ENCODE peak calls at places on chromosomes 1 and 21, in ten cellular contexts. One of them, this sample, is unnamed.

GRCh38 chr1:19342077-19342775 is 30.1 kb downstream of the SLC66A1 start:
- DNase-seq in Peyer's patch: no peak
- DNase-seq in colonic mucosa: no peak
- DNase-seq in testis: peak
- DNase-seq in caudate nucleus: no peak
- DNase-seq in foreskin keratinocyte: no peak
- DNase-seq in CD8-positive, alpha-beta T cell: no peak
- DNase-seq in esophagus squamous epithelium: no peak
- DNase-seq in H1: no peak
- DNase-seq in pancreas: no peak
- DNase-seq in this sample: no peak

GRCh38 chr1:226422478-226422877 is 14.6 kb upstream of the PARP1 start:
- DNase-seq in pancreas: no peak
- DNase-seq in colonic mucosa: no peak
- DNase-seq in caudate nucleus: no peak
- DNase-seq in CD8-positive, alpha-beta T cell: no peak
- DNase-seq in H1: no peak
- DNase-seq in esophagus squamous epithelium: no peak
- DNase-seq in foreskin keratinocyte: no peak
- DNase-seq in Peyer's patch: no peak
- DNase-seq in testis: no peak
- DNase-seq in this sample: no peak

GRCh38 chr1:64522740-64523139 is 52.8 kb downstream of the CACHD1 start:
- DNase-seq in colonic mucosa: no peak
- DNase-seq in caudate nucleus: no peak
- DNase-seq in testis: no peak
- DNase-seq in foreskin keratinocyte: no peak
- DNase-seq in pancreas: no peak
- DNase-seq in CD8-positive, alpha-beta T cell: no peak
- DNase-seq in H1: no peak
- DNase-seq in Peyer's patch: no peak
- DNase-seq in esophagus squamous epithelium: no peak
- DNase-seq in this sample: no peak

GRCh38 chr1:9436258-9436657 is 103.0 kb upstream of the SLC25A33 start:
- DNase-seq in esophagus squamous epithelium: no peak
- DNase-seq in pancreas: no peak
- DNase-seq in CD8-positive, alpha-beta T cell: no peak
- DNase-seq in testis: no peak
- DNase-seq in H1: no peak
- DNase-seq in colonic mucosa: no peak
- DNase-seq in caudate nucleus: no peak
- DNase-seq in Peyer's patch: no peak
- DNase-seq in foreskin keratinocyte: no peak
- DNase-seq in this sample: no peak

GRCh38 chr1:225699336-225699735 is 46.4 kb upstream of the ENAH start:
- DNase-seq in Peyer's patch: no peak
- DNase-seq in H1: no peak
- DNase-seq in foreskin keratinocyte: no peak
- DNase-seq in caudate nucleus: no peak
- DNase-seq in esophagus squamous epithelium: no peak
- DNase-seq in colonic mucosa: no peak
- DNase-seq in pancreas: no peak
- DNase-seq in CD8-positive, alpha-beta T cell: no peak
- DNase-seq in testis: no peak
- DNase-seq in this sample: no peak

GRCh38 chr1:205918955-205919746 is 24.1 kb downstream of the SLC26A9 start:
- DNase-seq in esophagus squamous epithelium: no peak
- DNase-seq in CD8-positive, alpha-beta T cell: peak
- DNase-seq in pancreas: peak
- DNase-seq in Peyer's patch: peak
- DNase-seq in caudate nucleus: peak
- DNase-seq in H1: peak
- DNase-seq in testis: peak
- DNase-seq in foreskin keratinocyte: no peak
- DNase-seq in colonic mucosa: peak
- DNase-seq in this sample: peak

GRCh38 chr1:104765115-104765514 is 1015.4 kb downstream of the AMY1C start:
- DNase-seq in caudate nucleus: no peak
- DNase-seq in Peyer's patch: no peak
- DNase-seq in testis: no peak
- DNase-seq in CD8-positive, alpha-beta T cell: no peak
- DNase-seq in esophagus squamous epithelium: no peak
- DNase-seq in pancreas: no peak
- DNase-seq in H1: no peak
- DNase-seq in colonic mucosa: no peak
- DNase-seq in foreskin keratinocyte: peak
- DNase-seq in this sample: peak

GRCh38 chr1:88731475-88731874 is 47.4 kb downstream of the PKN2 start:
- DNase-seq in Peyer's patch: no peak
- DNase-seq in foreskin keratinocyte: peak
- DNase-seq in CD8-positive, alpha-beta T cell: no peak
- DNase-seq in pancreas: no peak
- DNase-seq in H1: no peak
- DNase-seq in testis: peak
- DNase-seq in colonic mucosa: peak
- DNase-seq in caudate nucleus: no peak
- DNase-seq in esophagus squamous epithelium: no peak
- DNase-seq in this sample: no peak

GRCh38 chr1:165456114-165456513 is 11.2 kb upstream of the RXRG start:
- DNase-seq in foreskin keratinocyte: peak
- DNase-seq in testis: no peak
- DNase-seq in pancreas: no peak
- DNase-seq in colonic mucosa: no peak
- DNase-seq in esophagus squamous epithelium: no peak
- DNase-seq in H1: no peak
- DNase-seq in CD8-positive, alpha-beta T cell: no peak
- DNase-seq in caudate nucleus: no peak
- DNase-seq in Peyer's patch: no peak
- DNase-seq in this sample: peak

GRCh38 chr1:45007311-45007710 is 3.8 kb downstream of the HECTD3 start:
- DNase-seq in CD8-positive, alpha-beta T cell: no peak
- DNase-seq in caudate nucleus: no peak
- DNase-seq in foreskin keratinocyte: no peak
- DNase-seq in testis: no peak
- DNase-seq in pancreas: no peak
- DNase-seq in H1: no peak
- DNase-seq in colonic mucosa: no peak
- DNase-seq in esophagus squamous epithelium: no peak
- DNase-seq in Peyer's patch: no peak
- DNase-seq in this sample: no peak

GRCh38 chr21:45126983-45127382 is 52.6 kb downstream of the ADARB1 start:
- DNase-seq in pancreas: no peak
- DNase-seq in foreskin keratinocyte: no peak
- DNase-seq in Peyer's patch: no peak
- DNase-seq in caudate nucleus: no peak
- DNase-seq in CD8-positive, alpha-beta T cell: no peak
- DNase-seq in H1: no peak
- DNase-seq in testis: no peak
- DNase-seq in colonic mucosa: no peak
- DNase-seq in esophagus squamous epithelium: no peak
- DNase-seq in this sample: no peak
- H3K27ac ChIP-seq in pancreas: no peak
- H3K27ac ChIP-seq in foreskin keratinocyte: no peak
- H3K27ac ChIP-seq in Peyer's patch: no peak
- H3K27ac ChIP-seq in caudate nucleus: no peak
- H3K27ac ChIP-seq in CD8-positive, alpha-beta T cell: no peak
- H3K27ac ChIP-seq in H1: no peak
- H3K27ac ChIP-seq in testis: no peak
- H3K27ac ChIP-seq in colonic mucosa: no peak
- H3K27ac ChIP-seq in esophagus squamous epithelium: no peak
- H3K27ac ChIP-seq in this sample: no peak

GRCh38 chr21:26964379-26964778 is 2.5 kb downstream of the ADAMTS5 start:
- DNase-seq in CD8-positive, alpha-beta T cell: no peak
- DNase-seq in testis: peak
- DNase-seq in colonic mucosa: peak
- DNase-seq in pancreas: peak
- DNase-seq in Peyer's patch: peak
- DNase-seq in caudate nucleus: no peak
- DNase-seq in foreskin keratinocyte: no peak
- DNase-seq in esophagus squamous epithelium: no peak
- DNase-seq in H1: no peak
- DNase-seq in this sample: no peak

GRCh38 chr21:26966978-26967913 is at the start of gene ADAMTS5:
- DNase-seq in colonic mucosa: peak
- DNase-seq in Peyer's patch: peak
- DNase-seq in H1: peak
- DNase-seq in esophagus squamous epithelium: no peak
- DNase-seq in pancreas: peak
- DNase-seq in caudate nucleus: peak
- DNase-seq in testis: peak
- DNase-seq in foreskin keratinocyte: peak
- DNase-seq in CD8-positive, alpha-beta T cell: no peak
- DNase-seq in this sample: no peak

GRCh38 chr21:26965091-26965566 is 1.8 kb downstream of the ADAMTS5 start:
- DNase-seq in foreskin keratinocyte: no peak
- DNase-seq in testis: no peak
- DNase-seq in colonic mucosa: no peak
- DNase-seq in caudate nucleus: no peak
- DNase-seq in CD8-positive, alpha-beta T cell: no peak
- DNase-seq in esophagus squamous epithelium: no peak
- DNase-seq in H1: no peak
- DNase-seq in pancreas: peak
- DNase-seq in Peyer's patch: no peak
- DNase-seq in this sample: no peak

GRCh38 chr21:26965567-26966359 is 1.1 kb downstream of the ADAMTS5 start:
- DNase-seq in testis: peak
- DNase-seq in foreskin keratinocyte: no peak
- DNase-seq in H1: peak
- DNase-seq in colonic mucosa: peak
- DNase-seq in CD8-positive, alpha-beta T cell: no peak
- DNase-seq in caudate nucleus: no peak
- DNase-seq in Peyer's patch: peak
- DNase-seq in esophagus squamous epithelium: no peak
- DNase-seq in pancreas: peak
- DNase-seq in this sample: no peak

GRCh38 chr21:26966360-26966977 is 419 bp downstream of the ADAMTS5 start:
- DNase-seq in colonic mucosa: no peak
- DNase-seq in CD8-positive, alpha-beta T cell: no peak
- DNase-seq in caudate nucleus: no peak
- DNase-seq in esophagus squamous epithelium: no peak
- DNase-seq in foreskin keratinocyte: no peak
- DNase-seq in testis: peak
- DNase-seq in Peyer's patch: no peak
- DNase-seq in H1: peak
- DNase-seq in pancreas: no peak
- DNase-seq in this sample: no peak
- H3K27ac ChIP-seq in colonic mucosa: peak
- H3K27ac ChIP-seq in CD8-positive, alpha-beta T cell: no peak
- H3K27ac ChIP-seq in caudate nucleus: no peak
- H3K27ac ChIP-seq in esophagus squamous epithelium: peak
- H3K27ac ChIP-seq in foreskin keratinocyte: no peak
- H3K27ac ChIP-seq in testis: peak
- H3K27ac ChIP-seq in Peyer's patch: peak
- H3K27ac ChIP-seq in H1: no peak
- H3K27ac ChIP-seq in pancreas: no peak
- H3K27ac ChIP-seq in this sample: no peak

GRCh38 chr1:61132176-61133047 is 50.1 kb downstream of the NFIA start:
- DNase-seq in caudate nucleus: no peak
- DNase-seq in pancreas: no peak
- DNase-seq in H1: no peak
- DNase-seq in colonic mucosa: no peak
- DNase-seq in esophagus squamous epithelium: no peak
- DNase-seq in testis: no peak
- DNase-seq in Peyer's patch: no peak
- DNase-seq in CD8-positive, alpha-beta T cell: no peak
- DNase-seq in foreskin keratinocyte: no peak
- DNase-seq in this sample: no peak
- H3K27ac ChIP-seq in caudate nucleus: peak
- H3K27ac ChIP-seq in pancreas: peak
- H3K27ac ChIP-seq in H1: no peak
- H3K27ac ChIP-seq in colonic mucosa: peak
- H3K27ac ChIP-seq in esophagus squamous epithelium: peak
- H3K27ac ChIP-seq in testis: peak
- H3K27ac ChIP-seq in Peyer's patch: peak
- H3K27ac ChIP-seq in CD8-positive, alpha-beta T cell: no peak
- H3K27ac ChIP-seq in foreskin keratinocyte: no peak
- H3K27ac ChIP-seq in this sample: peak

DNA sequence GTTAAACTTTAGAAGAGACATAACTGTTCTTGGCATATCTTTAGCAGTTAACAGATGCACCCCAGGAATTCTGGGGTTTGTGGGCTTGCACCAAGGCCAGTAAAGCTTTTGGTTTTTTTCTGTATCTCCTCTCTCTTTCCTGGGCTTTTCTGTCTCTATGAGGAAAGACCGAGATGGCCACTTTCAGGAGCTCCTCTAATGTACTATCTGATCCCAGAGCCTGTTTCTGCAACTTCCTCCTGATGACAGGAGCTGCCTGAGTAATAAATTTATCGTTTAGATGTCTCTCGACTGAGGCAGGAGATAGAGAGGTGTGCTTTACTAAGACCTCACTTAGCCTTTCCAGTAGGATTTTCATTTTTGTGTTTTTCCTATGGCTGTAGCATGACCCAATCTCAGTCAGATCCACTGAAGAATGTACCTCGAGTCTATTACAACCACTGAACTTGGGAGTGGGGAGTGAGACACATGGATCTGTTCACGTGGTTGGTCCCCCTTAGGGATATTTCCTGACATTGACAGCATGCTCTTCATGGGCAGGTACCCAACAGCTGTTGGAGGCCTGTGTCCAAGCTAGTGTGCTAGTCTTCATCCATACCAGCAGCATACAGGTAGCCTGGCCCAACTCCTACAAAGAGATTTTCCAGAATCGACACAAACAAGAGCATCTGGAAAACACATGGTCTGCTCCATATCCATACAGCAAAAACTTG is 34.4 kb upstream of the HSD3B1 start:
- DNase-seq in colonic mucosa: no peak
- DNase-seq in Peyer's patch: no peak
- DNase-seq in esophagus squamous epithelium: no peak
- DNase-seq in foreskin keratinocyte: no peak
- DNase-seq in CD8-positive, alpha-beta T cell: no peak
- DNase-seq in H1: peak
- DNase-seq in testis: no peak
- DNase-seq in pancreas: no peak
- DNase-seq in caudate nucleus: no peak
- DNase-seq in this sample: no peak
- H3K27ac ChIP-seq in colonic mucosa: no peak
- H3K27ac ChIP-seq in Peyer's patch: no peak
- H3K27ac ChIP-seq in esophagus squamous epithelium: no peak
- H3K27ac ChIP-seq in foreskin keratinocyte: no peak
- H3K27ac ChIP-seq in CD8-positive, alpha-beta T cell: no peak
- H3K27ac ChIP-seq in H1: no peak
- H3K27ac ChIP-seq in testis: no peak
- H3K27ac ChIP-seq in pancreas: no peak
- H3K27ac ChIP-seq in caudate nucleus: no peak
- H3K27ac ChIP-seq in this sample: no peak

GRCh38 chr1:181179279-181179979 is 90.9 kb downstream of the IER5 start:
- DNase-seq in H1: no peak
- DNase-seq in CD8-positive, alpha-beta T cell: no peak
- DNase-seq in Peyer's patch: no peak
- DNase-seq in testis: no peak
- DNase-seq in colonic mucosa: no peak
- DNase-seq in caudate nucleus: no peak
- DNase-seq in foreskin keratinocyte: no peak
- DNase-seq in esophagus squamous epithelium: no peak
- DNase-seq in pancreas: no peak
- DNase-seq in this sample: no peak
- H3K27ac ChIP-seq in H1: no peak
- H3K27ac ChIP-seq in CD8-positive, alpha-beta T cell: no peak
- H3K27ac ChIP-seq in Peyer's patch: no peak
- H3K27ac ChIP-seq in testis: no peak
- H3K27ac ChIP-seq in colonic mucosa: no peak
- H3K27ac ChIP-seq in caudate nucleus: peak
- H3K27ac ChIP-seq in foreskin keratinocyte: no peak
- H3K27ac ChIP-seq in esophagus squamous epithelium: no peak
- H3K27ac ChIP-seq in pancreas: no peak
- H3K27ac ChIP-seq in this sample: no peak

GRCh38 chr1:92748138-92748537 is 36.8 kb downstream of the EVI5 start:
- DNase-seq in foreskin keratinocyte: no peak
- DNase-seq in pancreas: no peak
- DNase-seq in testis: no peak
- DNase-seq in Peyer's patch: no peak
- DNase-seq in CD8-positive, alpha-beta T cell: no peak
- DNase-seq in esophagus squamous epithelium: no peak
- DNase-seq in colonic mucosa: no peak
- DNase-seq in caudate nucleus: no peak
- DNase-seq in H1: no peak
- DNase-seq in this sample: no peak
- H3K27ac ChIP-seq in foreskin keratinocyte: no peak
- H3K27ac ChIP-seq in pancreas: no peak
- H3K27ac ChIP-seq in testis: no peak
- H3K27ac ChIP-seq in Peyer's patch: no peak
- H3K27ac ChIP-seq in CD8-positive, alpha-beta T cell: no peak
- H3K27ac ChIP-seq in esophagus squamous epithelium: no peak
- H3K27ac ChIP-seq in colonic mucosa: no peak
- H3K27ac ChIP-seq in caudate nucleus: no peak
- H3K27ac ChIP-seq in H1: no peak
- H3K27ac ChIP-seq in this sample: no peak

This sample was measured in epithelial cell of prostate.